ENCODE peak calls at places on chromosomes 16 and 17, in eight cellular contexts. J is H1, O is cardiac fibroblast, F is BJ, N is left ventricle myocardium inferior, U is choroid plexus epithelial cell, P is NB4, R is stomach. M is an unnamed sample.

GRCh38 chr17:49506282-49506681 is 11.2 kb downstream of the NGFR start:
- DNase-seq in J (no peak), O (no peak), F (no peak), N (no peak), U (no peak), P (no peak), R (no peak), M (no peak)

GRCh38 chr17:63395075-63395815 is 50.9 kb downstream of the CYB561 start:
- DNase-seq in J (no peak), O (peak; percentile 79), F (peak; percentile 64), N (no peak), U (peak; percentile 67), P (no peak), R (no peak), M (no peak)

GRCh38 chr17:65666869-65667268 is 105.4 kb upstream of the AXIN2 start:
- DNase-seq in J (no peak), O (no peak), F (no peak), N (no peak), U (no peak), P (no peak), R (no peak), M (no peak)

GRCh38 chr17:66533572-66533971 is 231.2 kb downstream of the PRKCA start:
- DNase-seq in J (no peak), O (peak; percentile 76), F (no peak), N (no peak), U (peak; percentile 92), P (peak; percentile 56), R (no peak), M (no peak)

GRCh38 chr16:89150981-89151380 is 20.6 kb upstream of the CDH15 start:
- DNase-seq in J (no peak), O (no peak), F (no peak), N (no peak), U (no peak), P (no peak), R (no peak), M (no peak)

GRCh38 chr17:8332688-8333087 is 7.0 kb upstream of the ODF4 start:
- DNase-seq in J (no peak), O (no peak), F (no peak), N (peak; percentile 49), U (no peak), P (no peak), R (no peak), M (no peak)

GRCh38 chr16:55323637-55324490 is at the start of gene IRX6:
- DNase-seq in J (peak; percentile 82), O (no peak), F (no peak), N (peak; percentile 51), U (no peak), P (no peak), R (no peak), M (no peak)

GRCh38 chr17:76385892-76386786 is 1.7 kb downstream of the SPHK1 start:
- DNase-seq in J (no peak), O (peak; percentile 89), F (no peak), N (peak; percentile 81), U (peak; percentile 86), P (peak; percentile 83), R (peak; percentile 85), M (peak; percentile 89)

GRCh38 chr17:30922235-30922993 is 669 bp downstream of the ADAP2 start:
- DNase-seq in J (no peak), O (peak; percentile 5), F (no peak), N (peak; percentile 17), U (no peak), P (no peak), R (no peak), M (no peak)

GRCh38 chr17:72640415-72641165 is 451.9 kb downstream of the SLC39A11 start:
- DNase-seq in J (no peak), O (peak; percentile 5), F (no peak), N (no peak), U (no peak), P (no peak), R (peak; percentile 89), M (no peak)

GRCh38 chr17:7435676-7436555 is 681 bp downstream of the TMEM102 start:
- DNase-seq in J (no peak), O (no peak), F (no peak), N (peak; percentile 45), U (no peak), P (peak; percentile 84), R (peak; percentile 53), M (peak; percentile 70)

GRCh38 chr17:38738007-38738662 is 8.0 kb downstream of the CISD3 start:
- DNase-seq in J (no peak), O (no peak), F (no peak), N (no peak), U (no peak), P (no peak), R (no peak), M (peak; percentile 73)

GRCh38 chr17:38734235-38734633 is 4.1 kb downstream of the CISD3 start:
- DNase-seq in J (no peak), O (no peak), F (no peak), N (no peak), U (no peak), P (no peak), R (no peak), M (no peak)

GRCh38 chr17:38732376-38733314 is 2.5 kb downstream of the CISD3 start:
- DNase-seq in J (no peak), O (no peak), F (no peak), N (no peak), U (no peak), P (no peak), R (peak; percentile 73), M (no peak)

GRCh38 chr17:38733315-38734234 is 3.4 kb downstream of the CISD3 start:
- DNase-seq in J (no peak), O (no peak), F (no peak), N (no peak), U (no peak), P (peak; percentile 51), R (no peak), M (peak; percentile 57)

GRCh38 chr17:38735161-38735997 is 5.2 kb downstream of the CISD3 start:
- DNase-seq in J (no peak), O (peak; percentile 44), F (no peak), N (peak; percentile 68), U (no peak), P (peak; percentile 65), R (peak; percentile 60), M (peak; percentile 61)
- TF ChIP-seq CTCF in J (peak; percentile 93), O (peak; percentile 92), F (peak; percentile 93), N (peak; percentile 89), U (peak; percentile 91), P (peak; percentile 93), R (peak; percentile 95), M (peak; percentile 90)

DNA sequence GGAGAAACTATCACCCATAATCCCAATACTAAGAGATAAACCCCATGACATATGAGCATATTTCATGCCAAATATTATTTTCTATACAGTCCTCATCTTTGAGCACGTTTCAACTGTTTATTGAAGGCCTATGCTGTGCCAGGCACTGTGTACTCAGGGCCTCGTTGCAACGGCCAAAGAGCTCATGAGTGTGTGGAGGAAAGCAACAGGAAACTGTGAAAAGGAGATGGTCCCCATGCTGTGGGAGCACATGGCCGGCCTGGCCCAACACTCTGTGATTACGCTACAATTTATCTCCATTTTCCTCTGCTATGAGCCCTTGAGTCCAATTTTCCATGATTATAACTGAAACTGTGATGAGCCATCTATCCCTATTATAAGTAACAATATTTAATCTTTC is 5.6 kb downstream of the TK2 start:
- DNase-seq in J (no peak), O (no peak), F (no peak), N (no peak), U (no peak), P (no peak), R (no peak), M (no peak)
- H3K4me3 ChIP-seq in J (no peak overlapping the region), O (no peak overlapping the region), F (no peak overlapping the region), N (no peak overlapping the region), U (no peak overlapping the region), P (no peak overlapping the region), R (no peak overlapping the region), M (no peak overlapping the region)

GRCh38 chr16:67430504-67431076 is 331 bp upstream of the HSD11B2 start:
- DNase-seq in J (no peak), O (no peak), F (no peak), N (peak; percentile 29), U (no peak), P (no peak), R (peak; percentile 65), M (peak; percentile 10)

GRCh38 chr16:67431805-67432476 is 1.0 kb downstream of the HSD11B2 start:
- DNase-seq in J (no peak), O (no peak), F (no peak), N (no peak), U (no peak), P (no peak), R (no peak), M (no peak)

GRCh38 chr16:67432491-67432890 is 1.6 kb downstream of the HSD11B2 start:
- DNase-seq in J (no peak), O (no peak), F (no peak), N (no peak), U (no peak), P (no peak), R (no peak), M (no peak)

GRCh38 chr16:67429799-67430503 is 970 bp upstream of the HSD11B2 start:
- DNase-seq in J (no peak), O (no peak), F (no peak), N (no peak), U (no peak), P (no peak), R (no peak), M (no peak)

GRCh38 chr16:67431077-67431804 is at the start of gene HSD11B2:
- DNase-seq in J (no peak), O (peak; percentile 52), F (no peak), N (peak; percentile 55), U (peak; percentile 36), P (peak; percentile 41), R (peak; percentile 71), M (no peak)
- TF ChIP-seq CTCF in J (no peak), O (no peak), F (no peak), N (no peak), U (no peak), P (no peak), R (no peak), M (no peak)

GRCh38 chr17:44198721-44199552 is 747 bp downstream of the ATXN7L3 start:
- DNase-seq in J (no peak), O (peak; percentile 70), F (no peak), N (peak; percentile 67), U (peak; percentile 44), P (peak; percentile 75), R (peak; percentile 68), M (peak; percentile 79)

GRCh38 chr17:44199553-44200477 is at the start of gene ATXN7L3:
- DNase-seq in J (peak; percentile 92), O (peak; percentile 99), F (peak; percentile 84), N (peak; percentile 99), U (peak; percentile 99), P (peak; percentile 99), R (peak; percentile 99), M (peak; percentile 100)

GRCh38 chr17:44200478-44201155 is 933 bp upstream of the ATXN7L3 start:
- DNase-seq in J (no peak), O (no peak), F (no peak), N (no peak), U (no peak), P (no peak), R (no peak), M (no peak)

GRCh38 chr17:44197980-44198720 is 1.5 kb downstream of the ATXN7L3 start:
- DNase-seq in J (no peak), O (peak; percentile 71), F (no peak), N (no peak), U (peak; percentile 60), P (peak; percentile 87), R (no peak), M (peak; percentile 85)

DNA sequence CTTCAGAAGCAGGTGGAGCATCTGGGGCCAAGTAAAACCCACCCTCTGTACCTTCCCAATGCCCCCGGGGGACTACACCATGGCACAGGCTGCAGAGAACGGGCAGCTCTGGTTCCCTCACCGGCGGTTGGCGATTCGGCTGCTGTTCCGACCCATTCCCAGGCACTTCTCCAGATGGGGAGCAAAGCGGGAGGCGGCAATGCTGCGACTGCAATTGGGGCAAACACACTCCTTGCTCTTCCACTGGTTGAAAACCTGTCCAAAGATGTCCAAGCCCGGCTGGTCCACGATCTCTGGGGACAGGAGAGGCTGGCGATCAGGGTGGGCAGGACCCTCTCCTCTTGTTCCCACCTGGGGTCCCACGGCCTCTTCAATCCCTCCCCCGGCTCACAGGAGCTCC is 2.6 kb downstream of the ATXN7L3 start:
- DNase-seq in J (no peak), O (no peak), F (no peak), N (no peak), U (no peak), P (no peak), R (no peak), M (no peak)
- H3K4me3 ChIP-seq in J (no peak overlapping the region), O (no peak overlapping the region), F (no peak overlapping the region), N (no peak overlapping the region), U (no peak overlapping the region), P (no peak overlapping the region), R (no peak overlapping the region), M (no peak overlapping the region)